ENCODE peak calls at places on chromosomes 12 and 14, in eight cellular contexts. Q is OCI-M1; B is fibroblast of the aortic adventitia; X is hippocampal formation; E is stimulated activated CD8-positive, alpha-beta memory T cell treated with anti-CD3 and anti-CD28 coated beads, Interleukin-12 subunit alpha, Interleukin-12 subunit beta, amount 100 ng/mL, for 4 hours; O is activated B cell treated with CpG ODN at 0.5 μM for 24 hours; W is AG10803; P is activated CD4-positive, alpha-beta T cell treated with anti-CD3 and anti-CD28 coated beads for 48 hours. F is an unnamed sample.

GRCh38 chr12:118480235-118480634 is 103.9 kb downstream of the SUDS3 start:
- DNase-seq in Q (no peak), B (no peak), X (no peak), E (no peak), O (no peak), W (no peak), P (no peak), F (no peak)

GRCh38 chr12:92208613-92209121 is 63.0 kb upstream of the BTG1 start:
- DNase-seq in Q (peak), B (peak), X (peak), E (no peak), O (no peak), W (peak), P (no peak), F (no peak)

GRCh38 chr14:64632056-64632455 is 72.2 kb upstream of the PLEKHG3 start:
- DNase-seq in Q (no peak), B (no peak), X (no peak), E (no peak), O (no peak), W (peak), P (no peak), F (no peak)

GRCh38 chr12:109173443-109174240 is 57.3 kb downstream of the ACACB start:
- DNase-seq in Q (no peak), B (no peak), X (no peak), E (no peak), O (no peak), W (no peak), P (no peak), F (no peak)

GRCh38 chr12:71871116-71871515 is 31.6 kb downstream of the TBC1D15 start:
- DNase-seq in Q (no peak), B (peak), X (no peak), E (no peak), O (no peak), W (peak), P (no peak), F (no peak)

GRCh38 chr12:56590237-56590830 is 39.8 kb downstream of the BAZ2A start:
- DNase-seq in Q (peak), B (no peak), X (no peak), E (no peak), O (no peak), W (no peak), P (peak), F (peak)

GRCh38 chr14:80634106-80634758 is 307.3 kb downstream of the CEP128 start:
- DNase-seq in Q (no peak), B (peak), X (no peak), E (no peak), O (no peak), W (peak), P (no peak), F (no peak)

GRCh38 chr12:98238513-98238912 is 276.9 kb upstream of the TMPO start:
- DNase-seq in Q (peak), B (peak), X (no peak), E (no peak), O (no peak), W (peak), P (no peak), F (no peak)

GRCh38 chr14:51735851-51736250 is 84.1 kb downstream of the FRMD6 start:
- DNase-seq in Q (no peak), B (peak), X (no peak), E (no peak), O (no peak), W (no peak), P (no peak), F (peak)

GRCh38 chr12:58283553-58283952 is 342.2 kb downstream of the ATP23 start:
- DNase-seq in Q (no peak), B (peak), X (no peak), E (no peak), O (no peak), W (no peak), P (no peak), F (no peak)

GRCh38 chr14:51185180-51185579 is 54.9 kb upstream of the TMX1 start:
- DNase-seq in Q (peak), B (no peak), X (no peak), E (no peak), O (no peak), W (no peak), P (peak), F (no peak)

GRCh38 chr14:71956920-71957563 is 24.8 kb downstream of the RGS6 start:
- DNase-seq in Q (no peak), B (no peak), X (no peak), E (no peak), O (no peak), W (no peak), P (no peak), F (no peak)

GRCh38 chr12:46366771-46367170 is 5.8 kb downstream of the SLC38A2 start:
- DNase-seq in Q (no peak), B (no peak), X (no peak), E (no peak), O (no peak), W (no peak), P (no peak), F (no peak)

GRCh38 chr14:89349196-89350008 is 67.6 kb downstream of the FOXN3 start:
- DNase-seq in Q (no peak), B (no peak), X (peak), E (no peak), O (no peak), W (no peak), P (no peak), F (peak)

GRCh38 chr14:68279437-68279720 is 459.8 kb downstream of the RAD51B start:
- DNase-seq in Q (no peak), B (no peak), X (no peak), E (no peak), O (no peak), W (no peak), P (no peak), F (no peak)

GRCh38 chr12:29152223-29152868 is 3.3 kb downstream of the FAR2 start:
- DNase-seq in Q (peak), B (no peak), X (no peak), E (no peak), O (no peak), W (no peak), P (no peak), F (no peak)

GRCh38 chr14:55807059-55807499 is 227.1 kb downstream of the KTN1 start:
- DNase-seq in Q (peak), B (peak), X (no peak), E (peak), O (no peak), W (peak), P (peak), F (peak)

GRCh38 chr12:48247181-48247966 is 44.3 kb upstream of the OR10AD1 start:
- DNase-seq in Q (no peak), B (no peak), X (no peak), E (no peak), O (no peak), W (no peak), P (no peak), F (no peak)

GRCh38 chr12:70543444-70543843 is 93.8 kb downstream of the PTPRB start:
- DNase-seq in Q (no peak), B (peak), X (no peak), E (no peak), O (no peak), W (peak), P (no peak), F (no peak)

GRCh38 chr12:98002887-98003493 is 512.4 kb upstream of the TMPO start:
- DNase-seq in Q (peak), B (peak), X (peak), E (no peak), O (no peak), W (peak), P (peak), F (peak)

GRCh38 chr12:92764820-92765219 is 62.0 kb downstream of the PLEKHG7 start:
- DNase-seq in Q (no peak), B (no peak), X (no peak), E (no peak), O (no peak), W (no peak), P (no peak), F (no peak)

GRCh38 chr12:54398995-54399793 is 14.7 kb upstream of the ZNF385A start:
- DNase-seq in Q (peak), B (peak), X (peak), E (peak), O (peak), W (peak), P (peak), F (peak)

GRCh38 chr12:56873382-56873781 is 60.8 kb downstream of the SDR9C7 start:
- DNase-seq in Q (no peak), B (no peak), X (no peak), E (no peak), O (no peak), W (no peak), P (no peak), F (no peak)

GRCh38 chr14:33432407-33433023 is 493.8 kb downstream of the NPAS3 start:
- DNase-seq in Q (peak), B (peak), X (peak), E (no peak), O (no peak), W (peak), P (peak), F (peak)

GRCh38 chr12:56338643-56339422 is at the start of gene IL23A:
- DNase-seq in Q (no peak), B (no peak), X (no peak), E (peak), O (peak), W (no peak), P (peak), F (peak)

GRCh38 chr12:23174917-23175316 is 549.9 kb downstream of the ETNK1 start:
- DNase-seq in Q (no peak), B (no peak), X (no peak), E (no peak), O (no peak), W (no peak), P (no peak), F (no peak)

GRCh38 chr14:50061664-50062437 is 54.5 kb downstream of the VCPKMT start:
- DNase-seq in Q (peak), B (peak), X (no peak), E (no peak), O (peak), W (peak), P (peak), F (peak)

GRCh38 chr14:56150018-56150417 is 31.8 kb downstream of the PELI2 start:
- DNase-seq in Q (no peak), B (no peak), X (no peak), E (no peak), O (no peak), W (no peak), P (no peak), F (no peak)

GRCh38 chr12:90090929-90091651 is 382.5 kb upstream of the ATP2B1 start:
- DNase-seq in Q (peak), B (peak), X (no peak), E (no peak), O (no peak), W (peak), P (peak), F (peak)

GRCh38 chr12:82818276-82819035 is 131.8 kb downstream of the TMTC2 start:
- DNase-seq in Q (no peak), B (peak), X (no peak), E (no peak), O (no peak), W (peak), P (no peak), F (no peak)

GRCh38 chr12:29599397-29599796 is 101.9 kb upstream of the OVCH1 start:
- DNase-seq in Q (no peak), B (peak), X (no peak), E (no peak), O (no peak), W (no peak), P (no peak), F (no peak)

GRCh38 chr12:94553130-94553519 is 93.5 kb upstream of the CEP83 start:
- DNase-seq in Q (no peak), B (peak), X (peak), E (no peak), O (no peak), W (peak), P (no peak), F (no peak)

GRCh38 chr14:100400115-100400514 is 77.0 kb downstream of the SLC25A47 start:
- DNase-seq in Q (no peak), B (no peak), X (no peak), E (no peak), O (no peak), W (no peak), P (no peak), F (peak)

GRCh38 chr14:68401320-68401719 is 391.5 kb downstream of the ZFP36L1 start:
- DNase-seq in Q (no peak), B (peak), X (no peak), E (no peak), O (no peak), W (peak), P (no peak), F (no peak)

GRCh38 chr14:93006484-93007128 is 83.7 kb downstream of the CHGA start:
- DNase-seq in Q (no peak), B (peak), X (no peak), E (no peak), O (no peak), W (peak), P (no peak), F (peak)

GRCh38 chr14:50860478-50861086 is 11.3 kb upstream of the ABHD12B start:
- DNase-seq in Q (peak), B (peak), X (peak), E (peak), O (peak), W (peak), P (peak), F (peak)

GRCh38 chr12:49019120-49019430 is 499 bp upstream of the PRKAG1 start:
- DNase-seq in Q (no peak), B (no peak), X (no peak), E (no peak), O (no peak), W (peak), P (no peak), F (no peak)

GRCh38 chr12:130144256-130144655 is 18.0 kb upstream of the FZD10 start:
- DNase-seq in Q (no peak), B (no peak), X (no peak), E (no peak), O (no peak), W (no peak), P (no peak), F (no peak)

GRCh38 chr14:100476012-100476822 is 111.0 kb downstream of the BEGAIN start:
- DNase-seq in Q (no peak), B (peak), X (no peak), E (no peak), O (no peak), W (peak), P (no peak), F (peak)